ENCODE peak calls at places on chromosome 18, in five cellular contexts. L, V, E, S and C are unnamed samples.

GRCh38 chr18:44819944-44820510 is 139.3 kb downstream of the SETBP1 start:
- DNase-seq in L (no peak), V (no peak), E (no peak), S (no peak), C (no peak)

GRCh38 chr18:56869189-56869777 is 218.1 kb downstream of the WDR7 start:
- DNase-seq in L (peak), V (peak), E (peak), S (peak), C (peak)

GRCh38 chr18:62759704-62760402 is 44.5 kb downstream of the PHLPP1 start:
- DNase-seq in L (peak), V (no peak), E (no peak), S (no peak), C (no peak)

GRCh38 chr18:45664824-45665763 is 49.8 kb downstream of the SLC14A2 start:
- DNase-seq in L (peak), V (peak), E (no peak), S (peak), C (peak)

GRCh38 chr18:24369420-24369819 is 28.2 kb downstream of the OSBPL1A start:
- DNase-seq in L (no peak), V (no peak), E (no peak), S (no peak), C (no peak)

GRCh38 chr18:79625195-79625923 is 54.2 kb upstream of the CTDP1 start:
- DNase-seq in L (no peak), V (no peak), E (peak), S (no peak), C (no peak)

GRCh38 chr18:44130365-44130942 is 550.2 kb upstream of the SETBP1 start:
- DNase-seq in L (peak), V (peak), E (no peak), S (peak), C (peak)

GRCh38 chr18:45738660-45739059 is 14.7 kb downstream of the SLC14A1 start:
- DNase-seq in L (peak), V (peak), E (no peak), S (no peak), C (no peak)

GRCh38 chr18:70005580-70005979 is 57.9 kb upstream of the CD226 start:
- DNase-seq in L (no peak), V (no peak), E (no peak), S (peak), C (no peak)

GRCh38 chr18:73688161-73688560 is 459.5 kb downstream of the FBXO15 start:
- DNase-seq in L (no peak), V (no peak), E (no peak), S (no peak), C (no peak)

GRCh38 chr18:52394602-52395001 is 54.6 kb downstream of the DCC start:
- DNase-seq in L (no peak), V (no peak), E (peak), S (no peak), C (no peak)

GRCh38 chr18:54466248-54467005 is 108.7 kb downstream of the C18orf54 start:
- DNase-seq in L (no peak), V (no peak), E (no peak), S (no peak), C (no peak)

GRCh38 chr18:61203151-61203550 is 130.1 kb upstream of the CDH20 start:
- DNase-seq in L (no peak), V (no peak), E (no peak), S (no peak), C (no peak)

GRCh38 chr18:29078272-29078671 is 901.3 kb upstream of the CDH2 start:
- DNase-seq in L (no peak), V (no peak), E (no peak), S (no peak), C (no peak)
- TF ChIP-seq JUNB in L (no peak), V (no peak), E (no peak), S (no peak), C (no peak)

GRCh38 chr18:48868468-48869466 is 82.0 kb downstream of the SMAD7 start:
- DNase-seq in L (no peak), V (peak), E (peak), S (peak), C (no peak)
- TF ChIP-seq JUNB in L (no peak), V (no peak), E (peak), S (no peak), C (no peak)

DNA sequence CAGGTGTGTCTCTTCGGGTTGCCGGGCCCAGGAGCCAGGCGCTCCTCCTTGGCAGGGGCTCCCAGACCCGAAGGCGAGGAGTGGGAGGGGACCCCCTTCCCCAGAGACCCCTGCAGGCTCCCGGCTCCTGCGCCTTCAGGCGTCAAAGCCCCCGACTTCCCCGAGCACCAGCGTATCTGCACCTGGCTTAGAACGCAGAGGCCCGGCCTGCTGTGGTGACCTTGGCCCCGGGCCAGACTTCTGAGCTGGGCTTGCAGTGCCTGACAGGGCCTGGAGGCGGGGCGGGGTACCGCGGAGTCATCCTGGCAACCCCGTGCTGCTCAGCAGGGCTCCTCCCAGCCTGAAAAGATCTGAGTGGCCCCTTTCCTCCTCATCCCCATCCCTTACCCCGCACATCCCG is 27.0 kb downstream of the SKA1 start:
- DNase-seq in L (peak), V (no peak), E (no peak), S (peak), C (peak)
- TF ChIP-seq JUNB in L (no peak), V (no peak), E (no peak), S (no peak), C (no peak)

GRCh38 chr18:13530879-13531387 is 195.4 kb downstream of the FAM210A start:
- DNase-seq in L (peak), V (peak), E (no peak), S (no peak), C (no peak)
- TF ChIP-seq JUNB in L (no peak), V (no peak), E (no peak), S (no peak), C (no peak)

DNA sequence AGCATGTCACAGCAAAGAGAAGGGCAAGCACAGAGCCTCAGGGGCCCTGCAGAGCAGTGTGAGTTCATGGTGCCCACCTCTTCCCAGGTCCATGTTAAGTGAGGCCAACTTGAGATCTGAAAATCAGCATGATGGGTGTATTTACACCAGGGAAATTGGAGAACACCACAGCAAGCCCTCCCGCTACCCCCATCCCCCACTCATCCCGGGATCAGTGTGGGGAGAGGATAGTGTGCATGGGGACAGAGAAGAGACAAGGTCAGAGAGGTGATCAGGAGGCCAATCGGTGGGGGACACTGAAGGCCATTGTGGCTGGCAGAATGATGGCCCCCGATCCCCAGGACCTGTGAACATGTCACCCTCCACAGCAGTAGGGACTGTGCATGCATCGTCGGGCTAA is 54.7 kb downstream of the PTGR3 start:
- DNase-seq in L (no peak), V (no peak), E (no peak), S (no peak), C (no peak)
- TF ChIP-seq JUNB in L (no peak), V (no peak), E (no peak), S (no peak), C (no peak)

GRCh38 chr18:40004246-40004645 is 1950.8 kb upstream of the PIK3C3 start:
- DNase-seq in L (no peak), V (no peak), E (no peak), S (no peak), C (no peak)

GRCh38 chr18:40011201-40011600 is 1943.8 kb upstream of the PIK3C3 start:
- DNase-seq in L (no peak), V (no peak), E (no peak), S (no peak), C (no peak)

GRCh38 chr18:40006553-40007073 is 1948.4 kb upstream of the PIK3C3 start:
- DNase-seq in L (peak), V (no peak), E (no peak), S (no peak), C (no peak)
- TF ChIP-seq JUNB in L (no peak), V (no peak), E (no peak), S (no peak), C (no peak)

GRCh38 chr18:58242435-58242834 is 198.4 kb downstream of the NEDD4L start:
- DNase-seq in L (no peak), V (no peak), E (no peak), S (no peak), C (no peak)

GRCh38 chr18:58241877-58242276 is 197.9 kb downstream of the NEDD4L start:
- DNase-seq in L (no peak), V (no peak), E (no peak), S (no peak), C (no peak)

GRCh38 chr18:58241026-58241679 is 197.1 kb downstream of the NEDD4L start:
- DNase-seq in L (no peak), V (no peak), E (no peak), S (no peak), C (no peak)

GRCh38 chr18:58242978-58243377 is 199.0 kb downstream of the NEDD4L start:
- DNase-seq in L (no peak), V (no peak), E (no peak), S (no peak), C (no peak)

DNA sequence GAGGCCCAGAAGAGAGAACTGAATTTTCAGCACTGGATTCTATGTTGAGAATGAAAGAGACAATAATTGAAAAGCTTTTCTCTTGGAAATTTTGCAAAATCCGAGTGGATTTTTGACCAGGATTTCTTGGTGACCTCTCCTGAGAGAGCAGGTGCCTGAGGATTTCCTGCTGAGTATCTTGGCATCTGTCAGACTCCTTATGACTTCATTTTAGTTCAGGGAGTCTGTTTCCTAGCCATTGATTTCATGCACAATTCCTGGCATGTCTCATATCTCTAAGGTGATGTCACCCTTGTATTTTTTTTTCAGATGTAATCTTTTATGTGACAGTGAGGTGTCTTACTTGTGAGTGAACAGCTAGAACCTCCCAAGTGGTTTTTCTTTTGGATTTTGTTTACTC is 195.9 kb downstream of the NEDD4L start:
- DNase-seq in L (no peak), V (no peak), E (no peak), S (no peak), C (no peak)
- TF ChIP-seq JUNB in L (no peak), V (no peak), E (no peak), S (no peak), C (no peak)

GRCh38 chr18:13813271-13813849 is 10.6 kb upstream of the MC5R start:
- DNase-seq in L (peak), V (peak), E (no peak), S (peak), C (peak)
- TF ChIP-seq JUNB in L (no peak), V (no peak), E (no peak), S (no peak), C (no peak)